ENCODE peak calls at places on chromosomes 3 and 15, in ten cellular contexts. D, V, J, X, N, R, O, W, G and H are unnamed samples.

GRCh38 chr3:37217098-37217849 is 42.9 kb upstream of the LRRFIP2 start:
- DNase-seq in D (no peak), V (no peak), J (no peak), X (no peak), N (no peak), R (no peak), O (no peak), W (no peak), G (no peak), H (no peak)

GRCh38 chr3:46895204-46895660 is 17.7 kb downstream of the PTH1R start:
- DNase-seq in D (peak; percentile 61), V (peak; percentile 62), J (no peak), X (no peak), N (peak; percentile 75), R (peak; percentile 64), O (peak; percentile 52), W (peak; percentile 16), G (no peak), H (peak; percentile 37)

GRCh38 chr15:45634442-45635190 is at the start of gene SQOR:
- DNase-seq in D (peak; percentile 67), V (peak; percentile 52), J (no peak), X (no peak), N (peak; percentile 72), R (peak; percentile 47), O (peak; percentile 71), W (peak; percentile 80), G (no peak), H (peak; percentile 73)

GRCh38 chr15:97750071-97750470 is 210.4 kb upstream of the ARRDC4 start:
- DNase-seq in D (no peak), V (no peak), J (no peak), X (no peak), N (no peak), R (no peak), O (no peak), W (no peak), G (no peak), H (no peak)

GRCh38 chr3:72379500-72380187 is 468.6 kb downstream of the SHQ1 start:
- DNase-seq in D (no peak), V (no peak), J (no peak), X (no peak), N (no peak), R (no peak), O (no peak), W (no peak), G (no peak), H (no peak)

GRCh38 chr3:157423337-157423736 is 13.3 kb upstream of the PTX3 start:
- DNase-seq in D (no peak), V (no peak), J (no peak), X (no peak), N (no peak), R (no peak), O (no peak), W (no peak), G (no peak), H (no peak)

GRCh38 chr3:69442771-69443197 is 56.9 kb upstream of the FRMD4B start:
- DNase-seq in D (peak; percentile 9), V (no peak), J (no peak), X (no peak), N (peak; percentile 34), R (no peak), O (no peak), W (no peak), G (no peak), H (no peak)

GRCh38 chr3:55567615-55568014 is 80.5 kb upstream of the WNT5A start:
- DNase-seq in D (no peak), V (no peak), J (no peak), X (no peak), N (no peak), R (no peak), O (no peak), W (no peak), G (no peak), H (no peak)

GRCh38 chr3:123702720-123703119 is 117.9 kb upstream of the HACD2 start:
- DNase-seq in D (no peak), V (no peak), J (no peak), X (no peak), N (no peak), R (no peak), O (no peak), W (no peak), G (no peak), H (no peak)

GRCh38 chr3:139930201-139930600 is 4.8 kb upstream of the CLSTN2 start:
- DNase-seq in D (no peak), V (no peak), J (no peak), X (no peak), N (no peak), R (no peak), O (no peak), W (no peak), G (no peak), H (no peak)

GRCh38 chr3:57544181-57545125 is at the start of gene DNAH12:
- DNase-seq in D (no peak), V (no peak), J (peak; percentile 78), X (no peak), N (peak; percentile 41), R (no peak), O (no peak), W (no peak), G (peak; percentile 14), H (no peak)